ENCODE peak calls at places on chromosomes 12 and 14, in eight cellular contexts. One of them, this sample, is unnamed.

GRCh38 chr14:72892879-72893635 is 844 bp downstream of the DPF3 start:
- DNase-seq in upper lobe of right lung: peak; percentile 67
- DNase-seq in lung: no peak
- DNase-seq in left ventricle myocardium inferior: peak; percentile 26
- DNase-seq in psoas muscle: peak; percentile 30
- DNase-seq in uterus: peak; percentile 16
- DNase-seq in body of pancreas: peak; percentile 38
- DNase-seq in HepG2: no peak
- DNase-seq in this sample: no peak

GRCh38 chr12:67069451-67070306 is 199.5 kb upstream of the CAND1 start:
- DNase-seq in upper lobe of right lung: peak; percentile 76
- DNase-seq in lung: peak; percentile 32
- DNase-seq in left ventricle myocardium inferior: peak; percentile 28
- DNase-seq in psoas muscle: peak; percentile 16
- DNase-seq in uterus: peak; percentile 18
- DNase-seq in body of pancreas: peak; percentile 68
- DNase-seq in HepG2: peak; percentile 3
- DNase-seq in this sample: no peak

GRCh38 chr12:118853634-118854033 is 127.7 kb upstream of the SRRM4 start:
- DNase-seq in upper lobe of right lung: no peak
- DNase-seq in lung: no peak
- DNase-seq in left ventricle myocardium inferior: no peak
- DNase-seq in psoas muscle: no peak
- DNase-seq in uterus: no peak
- DNase-seq in body of pancreas: peak; percentile 7
- DNase-seq in HepG2: no peak
- DNase-seq in this sample: no peak

GRCh38 chr12:15192721-15193120 is 28.5 kb downstream of the RERG start:
- DNase-seq in upper lobe of right lung: no peak
- DNase-seq in lung: no peak
- DNase-seq in left ventricle myocardium inferior: no peak
- DNase-seq in psoas muscle: no peak
- DNase-seq in uterus: no peak
- DNase-seq in body of pancreas: no peak
- DNase-seq in HepG2: no peak
- DNase-seq in this sample: no peak

GRCh38 chr12:78916845-78917480 is 52.4 kb downstream of the SYT1 start:
- DNase-seq in upper lobe of right lung: no peak
- DNase-seq in lung: no peak
- DNase-seq in left ventricle myocardium inferior: no peak
- DNase-seq in psoas muscle: no peak
- DNase-seq in uterus: no peak
- DNase-seq in body of pancreas: no peak
- DNase-seq in HepG2: no peak
- DNase-seq in this sample: no peak

GRCh38 chr14:81682134-81682533 is 148.5 kb upstream of the SEL1L start:
- DNase-seq in upper lobe of right lung: no peak
- DNase-seq in lung: no peak
- DNase-seq in left ventricle myocardium inferior: no peak
- DNase-seq in psoas muscle: no peak
- DNase-seq in uterus: no peak
- DNase-seq in body of pancreas: no peak
- DNase-seq in HepG2: no peak
- DNase-seq in this sample: no peak

GRCh38 chr12:90896164-90896563 is 58.8 kb downstream of the CCER1 start:
- DNase-seq in upper lobe of right lung: no peak
- DNase-seq in lung: no peak
- DNase-seq in left ventricle myocardium inferior: no peak
- DNase-seq in psoas muscle: no peak
- DNase-seq in uterus: no peak
- DNase-seq in body of pancreas: no peak
- DNase-seq in HepG2: no peak
- DNase-seq in this sample: peak; percentile 26

GRCh38 chr12:3223601-3224529 is 146.7 kb downstream of the TSPAN9 start:
- DNase-seq in upper lobe of right lung: no peak
- DNase-seq in lung: no peak
- DNase-seq in left ventricle myocardium inferior: no peak
- DNase-seq in psoas muscle: no peak
- DNase-seq in uterus: no peak
- DNase-seq in body of pancreas: no peak
- DNase-seq in HepG2: no peak
- DNase-seq in this sample: no peak

GRCh38 chr14:92902726-92903125 is 20.2 kb upstream of the CHGA start:
- DNase-seq in upper lobe of right lung: no peak
- DNase-seq in lung: no peak
- DNase-seq in left ventricle myocardium inferior: no peak
- DNase-seq in psoas muscle: no peak
- DNase-seq in uterus: no peak
- DNase-seq in body of pancreas: no peak
- DNase-seq in HepG2: no peak
- DNase-seq in this sample: no peak

DNA sequence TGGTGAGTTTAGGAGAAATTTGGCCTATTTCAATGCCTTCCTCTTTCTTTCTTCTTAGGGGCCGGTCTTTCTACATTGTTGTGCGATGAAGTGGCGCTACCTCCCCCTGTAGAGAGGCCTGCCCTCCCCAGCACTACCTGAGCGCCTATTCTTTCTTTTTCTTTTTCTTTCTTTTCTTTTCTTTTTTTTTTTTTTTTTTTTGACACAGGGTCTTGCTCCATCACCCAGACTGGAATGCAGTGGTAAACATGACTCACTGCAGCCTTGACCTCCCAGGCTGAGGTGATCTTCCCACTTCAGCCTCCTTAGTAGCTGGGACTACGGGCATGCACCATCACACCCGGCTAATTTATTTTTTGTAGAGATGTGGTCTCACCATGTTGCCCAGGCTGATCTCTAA is 136.1 kb upstream of the MAX start:
- DNase-seq in upper lobe of right lung: no peak
- DNase-seq in lung: no peak
- DNase-seq in left ventricle myocardium inferior: no peak
- DNase-seq in psoas muscle: no peak
- DNase-seq in uterus: no peak
- DNase-seq in body of pancreas: no peak
- DNase-seq in HepG2: peak; percentile 85
- DNase-seq in this sample: peak; percentile 56
- H3K27me3 ChIP-seq in upper lobe of right lung: no peaks in the 10 kb centered on the region
- H3K27me3 ChIP-seq in lung: no peaks in the 10 kb centered on the region
- H3K27me3 ChIP-seq in left ventricle myocardium inferior: no peaks in the 10 kb centered on the region
- H3K27me3 ChIP-seq in psoas muscle: no peaks in the 10 kb centered on the region
- H3K27me3 ChIP-seq in uterus: no peaks in the 10 kb centered on the region
- H3K27me3 ChIP-seq in body of pancreas: no peaks in the 10 kb centered on the region
- H3K27me3 ChIP-seq in HepG2: no peaks in the 10 kb centered on the region
- H3K27me3 ChIP-seq in this sample: no peaks in the 10 kb centered on the region

GRCh38 chr12:98893126-98893525 is 248.0 kb downstream of the APAF1 start:
- DNase-seq in upper lobe of right lung: no peak
- DNase-seq in lung: no peak
- DNase-seq in left ventricle myocardium inferior: no peak
- DNase-seq in psoas muscle: no peak
- DNase-seq in uterus: no peak
- DNase-seq in body of pancreas: peak; percentile 6
- DNase-seq in HepG2: no peak
- DNase-seq in this sample: no peak
- H3K4me3 ChIP-seq in upper lobe of right lung: no peak overlapping the region
- H3K4me3 ChIP-seq in lung: no peak overlapping the region
- H3K4me3 ChIP-seq in left ventricle myocardium inferior: no peak overlapping the region
- H3K4me3 ChIP-seq in psoas muscle: no peak overlapping the region
- H3K4me3 ChIP-seq in uterus: no peak overlapping the region
- H3K4me3 ChIP-seq in body of pancreas: no peak overlapping the region
- H3K4me3 ChIP-seq in HepG2: no peak overlapping the region
- H3K4me3 ChIP-seq in this sample: no peak overlapping the region

DNA sequence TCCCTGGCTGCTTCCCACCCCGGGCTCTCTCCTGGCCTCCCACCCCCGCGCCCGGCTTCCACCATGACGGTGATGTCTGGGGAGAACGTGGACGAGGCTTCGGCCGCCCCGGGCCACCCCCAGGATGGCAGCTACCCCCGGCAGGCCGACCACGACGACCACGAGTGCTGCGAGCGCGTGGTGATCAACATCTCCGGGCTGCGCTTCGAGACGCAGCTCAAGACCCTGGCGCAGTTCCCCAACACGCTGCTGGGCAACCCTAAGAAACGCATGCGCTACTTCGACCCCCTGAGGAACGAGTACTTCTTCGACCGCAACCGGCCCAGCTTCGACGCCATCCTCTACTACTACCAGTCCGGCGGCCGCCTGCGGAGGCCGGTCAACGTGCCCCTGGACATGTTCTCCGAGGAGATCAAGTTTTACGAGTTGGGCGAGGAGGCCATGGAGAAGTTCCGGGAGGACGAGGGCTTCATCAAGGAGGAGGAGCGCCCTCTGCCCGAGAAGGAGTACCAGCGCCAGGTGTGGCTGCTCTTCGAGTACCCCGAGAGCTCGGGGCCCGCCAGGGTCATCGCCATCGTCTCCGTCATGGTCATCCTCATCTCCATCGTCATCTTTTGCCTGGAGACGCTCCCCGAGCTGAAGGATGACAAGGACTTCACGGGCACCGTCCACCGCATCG is 1.8 kb downstream of the KCNA1 start:
- DNase-seq in upper lobe of right lung: no peak
- DNase-seq in lung: no peak
- DNase-seq in left ventricle myocardium inferior: no peak
- DNase-seq in psoas muscle: no peak
- DNase-seq in uterus: no peak
- DNase-seq in body of pancreas: no peak
- DNase-seq in HepG2: no peak
- DNase-seq in this sample: no peak
- H3K27me3 ChIP-seq in upper lobe of right lung: peaks cover 86% of the 10 kb centered on the region
- H3K27me3 ChIP-seq in lung: peaks cover 11% of the 10 kb centered on the region
- H3K27me3 ChIP-seq in left ventricle myocardium inferior: peaks cover 100% of the 10 kb centered on the region
- H3K27me3 ChIP-seq in psoas muscle: peaks cover 68% of the 10 kb centered on the region
- H3K27me3 ChIP-seq in uterus: peaks cover 7% of the 10 kb centered on the region
- H3K27me3 ChIP-seq in body of pancreas: no peaks in the 10 kb centered on the region
- H3K27me3 ChIP-seq in HepG2: peaks cover 62% of the 10 kb centered on the region
- H3K27me3 ChIP-seq in this sample: peaks cover 41% of the 10 kb centered on the region

DNA sequence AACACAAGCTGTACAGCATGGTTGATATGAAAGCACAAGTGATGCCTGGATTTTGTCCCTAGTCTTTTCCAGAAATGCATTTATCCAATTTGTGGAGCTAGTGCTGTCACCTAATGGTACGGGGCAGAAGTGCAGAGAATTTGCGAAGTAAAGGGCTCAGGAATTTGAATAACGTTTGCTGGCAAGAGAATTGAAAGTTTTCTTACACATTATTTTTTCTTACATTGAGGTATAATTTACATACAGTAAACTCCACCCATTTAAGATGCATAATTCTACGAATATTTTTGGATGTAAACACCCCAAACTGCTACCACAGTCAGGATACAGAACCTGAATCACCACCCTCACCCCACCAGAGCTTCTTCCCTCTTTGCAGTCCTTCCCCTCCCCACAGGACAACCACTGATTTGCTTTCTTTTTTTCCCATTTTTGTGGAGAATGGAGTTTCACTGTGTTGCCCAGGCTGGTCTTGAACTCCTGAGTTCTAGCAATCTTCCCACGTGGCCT is 3.5 kb downstream of the AICDA start:
- DNase-seq in upper lobe of right lung: no peak
- DNase-seq in lung: no peak
- DNase-seq in left ventricle myocardium inferior: no peak
- DNase-seq in psoas muscle: no peak
- DNase-seq in uterus: no peak
- DNase-seq in body of pancreas: peak; percentile 6
- DNase-seq in HepG2: peak; percentile 28
- DNase-seq in this sample: no peak
- H3K4me3 ChIP-seq in upper lobe of right lung: no peak overlapping the region
- H3K4me3 ChIP-seq in lung: no peak overlapping the region
- H3K4me3 ChIP-seq in left ventricle myocardium inferior: no peak overlapping the region
- H3K4me3 ChIP-seq in psoas muscle: no peak overlapping the region
- H3K4me3 ChIP-seq in uterus: no peak overlapping the region
- H3K4me3 ChIP-seq in body of pancreas: no peak overlapping the region
- H3K4me3 ChIP-seq in HepG2: no peak overlapping the region
- H3K4me3 ChIP-seq in this sample: no peak overlapping the region

DNA sequence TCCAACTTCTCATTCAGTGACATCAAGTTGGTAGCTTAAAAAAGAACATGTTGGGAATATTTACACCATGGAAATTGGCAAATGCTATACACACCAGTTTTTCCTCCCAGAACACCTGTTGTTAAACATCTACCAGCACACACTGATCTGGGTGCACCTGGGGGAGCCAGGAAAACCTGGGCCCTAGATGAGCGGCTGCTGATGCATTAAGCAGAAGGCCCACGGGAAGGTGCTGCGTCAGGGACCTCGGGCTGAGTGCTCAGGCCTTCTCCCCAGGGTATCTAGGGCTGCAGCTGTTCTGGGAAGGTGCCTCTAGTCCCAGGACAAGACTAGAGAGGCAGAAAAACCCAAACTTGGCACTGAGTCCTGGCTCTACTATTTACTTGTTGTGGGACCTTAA is 2.8 kb upstream of the NGB start:
- DNase-seq in upper lobe of right lung: no peak
- DNase-seq in lung: no peak
- DNase-seq in left ventricle myocardium inferior: no peak
- DNase-seq in psoas muscle: no peak
- DNase-seq in uterus: no peak
- DNase-seq in body of pancreas: no peak
- DNase-seq in HepG2: no peak
- DNase-seq in this sample: no peak
- H3K27me3 ChIP-seq in upper lobe of right lung: peaks cover 22% of the 10 kb centered on the region
- H3K27me3 ChIP-seq in lung: peaks cover 14% of the 10 kb centered on the region
- H3K27me3 ChIP-seq in left ventricle myocardium inferior: peaks cover 46% of the 10 kb centered on the region
- H3K27me3 ChIP-seq in psoas muscle: peaks cover 35% of the 10 kb centered on the region
- H3K27me3 ChIP-seq in uterus: peaks cover 3% of the 10 kb centered on the region
- H3K27me3 ChIP-seq in body of pancreas: no peaks in the 10 kb centered on the region
- H3K27me3 ChIP-seq in HepG2: peaks cover 17% of the 10 kb centered on the region
- H3K27me3 ChIP-seq in this sample: peaks cover 10% of the 10 kb centered on the region

DNA sequence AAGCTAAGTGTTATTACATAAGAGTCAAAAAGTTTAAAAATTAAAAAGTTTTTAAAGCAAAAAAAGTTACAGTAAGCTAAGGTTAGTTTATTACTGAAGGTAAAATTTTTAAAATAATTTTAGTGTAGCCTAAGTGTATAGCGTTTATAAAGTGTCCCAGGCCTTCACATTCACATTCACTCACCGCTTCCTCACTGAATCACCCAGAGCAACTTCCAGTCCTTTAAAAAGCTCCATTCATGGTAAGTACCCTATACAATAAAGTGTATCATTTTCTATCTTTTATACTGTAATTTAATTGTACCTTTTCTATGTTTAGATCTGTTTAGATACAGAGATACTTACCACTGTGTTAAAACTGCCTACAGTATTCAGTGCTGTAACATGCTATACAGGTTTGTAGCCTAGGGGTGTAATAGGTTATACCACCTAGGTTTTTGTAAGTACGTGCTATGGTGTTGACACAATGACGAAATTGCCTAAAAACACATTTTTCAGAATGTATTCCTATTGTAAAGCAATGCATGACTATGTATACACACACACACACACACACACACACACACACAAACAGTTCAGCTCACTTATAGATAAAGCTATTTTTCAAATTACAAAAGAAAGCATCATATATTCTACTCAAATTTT is 3.7 kb downstream of the CLEC14A start:
- DNase-seq in upper lobe of right lung: no peak
- DNase-seq in lung: no peak
- DNase-seq in left ventricle myocardium inferior: no peak
- DNase-seq in psoas muscle: no peak
- DNase-seq in uterus: no peak
- DNase-seq in body of pancreas: no peak
- DNase-seq in HepG2: no peak
- DNase-seq in this sample: no peak
- H3K4me3 ChIP-seq in upper lobe of right lung: peak overlapping the region; percentile 51
- H3K4me3 ChIP-seq in lung: no peak overlapping the region
- H3K4me3 ChIP-seq in left ventricle myocardium inferior: peak overlapping the region; percentile 76
- H3K4me3 ChIP-seq in psoas muscle: peak overlapping the region; percentile 69
- H3K4me3 ChIP-seq in uterus: no peak overlapping the region
- H3K4me3 ChIP-seq in body of pancreas: no peak overlapping the region
- H3K4me3 ChIP-seq in HepG2: no peak overlapping the region
- H3K4me3 ChIP-seq in this sample: no peak overlapping the region